ENCODE peak calls at places on chromosomes 13 and 19, in nine cellular contexts. One of them, this sample, is unnamed.

GRCh38 chr13:93847162-93847561 is 620.6 kb downstream of the GPC6 start:
- DNase-seq in HT1080: peak
- DNase-seq in Right ventricle myocardium superior: no peak
- DNase-seq in aorta: no peak
- DNase-seq in T-cell: no peak
- DNase-seq in amniotic stem cell: peak
- DNase-seq in stimulated activated CD4-positive, alpha-beta T cell treated with anti-CD3 and anti-CD28 coated beads, Interleukin-1b, Interleukin-23, amount 100 ng/mL, for 24 hours: no peak
- DNase-seq in ELF-1: no peak
- DNase-seq in NCI-H1092: no peak
- DNase-seq in this sample: no peak

GRCh38 chr13:50787316-50788195 is 55.9 kb downstream of the DLEU7 start:
- DNase-seq in HT1080: no peak
- DNase-seq in Right ventricle myocardium superior: no peak
- DNase-seq in aorta: no peak
- DNase-seq in T-cell: no peak
- DNase-seq in amniotic stem cell: no peak
- DNase-seq in stimulated activated CD4-positive, alpha-beta T cell treated with anti-CD3 and anti-CD28 coated beads, Interleukin-1b, Interleukin-23, amount 100 ng/mL, for 24 hours: no peak
- DNase-seq in ELF-1: no peak
- DNase-seq in NCI-H1092: no peak
- DNase-seq in this sample: no peak

GRCh38 chr19:3778104-3778867 is 6.3 kb upstream of the RAX2 start:
- DNase-seq in HT1080: no peak
- DNase-seq in Right ventricle myocardium superior: no peak
- DNase-seq in aorta: no peak
- DNase-seq in T-cell: no peak
- DNase-seq in amniotic stem cell: no peak
- DNase-seq in stimulated activated CD4-positive, alpha-beta T cell treated with anti-CD3 and anti-CD28 coated beads, Interleukin-1b, Interleukin-23, amount 100 ng/mL, for 24 hours: no peak
- DNase-seq in ELF-1: no peak
- DNase-seq in NCI-H1092: no peak
- DNase-seq in this sample: no peak

GRCh38 chr13:34926513-34926912 is 15.6 kb upstream of the NBEA start:
- DNase-seq in HT1080: no peak
- DNase-seq in Right ventricle myocardium superior: no peak
- DNase-seq in aorta: no peak
- DNase-seq in T-cell: no peak
- DNase-seq in amniotic stem cell: peak
- DNase-seq in stimulated activated CD4-positive, alpha-beta T cell treated with anti-CD3 and anti-CD28 coated beads, Interleukin-1b, Interleukin-23, amount 100 ng/mL, for 24 hours: no peak
- DNase-seq in ELF-1: no peak
- DNase-seq in NCI-H1092: no peak
- DNase-seq in this sample: no peak

GRCh38 chr13:100789968-100790367 is 115.4 kb upstream of the TMTC4 start:
- DNase-seq in HT1080: peak
- DNase-seq in Right ventricle myocardium superior: no peak
- DNase-seq in aorta: no peak
- DNase-seq in T-cell: no peak
- DNase-seq in amniotic stem cell: no peak
- DNase-seq in stimulated activated CD4-positive, alpha-beta T cell treated with anti-CD3 and anti-CD28 coated beads, Interleukin-1b, Interleukin-23, amount 100 ng/mL, for 24 hours: no peak
- DNase-seq in ELF-1: no peak
- DNase-seq in NCI-H1092: peak
- DNase-seq in this sample: no peak

GRCh38 chr13:98033277-98034247 is 80.1 kb downstream of the IPO5 start:
- DNase-seq in HT1080: peak
- DNase-seq in Right ventricle myocardium superior: no peak
- DNase-seq in aorta: no peak
- DNase-seq in T-cell: no peak
- DNase-seq in amniotic stem cell: peak
- DNase-seq in stimulated activated CD4-positive, alpha-beta T cell treated with anti-CD3 and anti-CD28 coated beads, Interleukin-1b, Interleukin-23, amount 100 ng/mL, for 24 hours: no peak
- DNase-seq in ELF-1: peak
- DNase-seq in NCI-H1092: no peak
- DNase-seq in this sample: no peak

GRCh38 chr13:101706651-101707050 is 254.2 kb downstream of the ITGBL1 start:
- DNase-seq in HT1080: peak
- DNase-seq in Right ventricle myocardium superior: no peak
- DNase-seq in aorta: no peak
- DNase-seq in T-cell: no peak
- DNase-seq in amniotic stem cell: peak
- DNase-seq in stimulated activated CD4-positive, alpha-beta T cell treated with anti-CD3 and anti-CD28 coated beads, Interleukin-1b, Interleukin-23, amount 100 ng/mL, for 24 hours: no peak
- DNase-seq in ELF-1: no peak
- DNase-seq in NCI-H1092: no peak
- DNase-seq in this sample: no peak

GRCh38 chr19:3443840-3444694 is 36.3 kb downstream of the SMIM24 start:
- DNase-seq in HT1080: peak
- DNase-seq in Right ventricle myocardium superior: peak
- DNase-seq in aorta: peak
- DNase-seq in T-cell: no peak
- DNase-seq in amniotic stem cell: no peak
- DNase-seq in stimulated activated CD4-positive, alpha-beta T cell treated with anti-CD3 and anti-CD28 coated beads, Interleukin-1b, Interleukin-23, amount 100 ng/mL, for 24 hours: no peak
- DNase-seq in ELF-1: peak
- DNase-seq in NCI-H1092: no peak
- DNase-seq in this sample: no peak

GRCh38 chr13:43180036-43180660 is 156.8 kb downstream of the DNAJC15 start:
- DNase-seq in HT1080: no peak
- DNase-seq in Right ventricle myocardium superior: no peak
- DNase-seq in aorta: no peak
- DNase-seq in T-cell: no peak
- DNase-seq in amniotic stem cell: no peak
- DNase-seq in stimulated activated CD4-positive, alpha-beta T cell treated with anti-CD3 and anti-CD28 coated beads, Interleukin-1b, Interleukin-23, amount 100 ng/mL, for 24 hours: no peak
- DNase-seq in ELF-1: no peak
- DNase-seq in NCI-H1092: no peak
- DNase-seq in this sample: no peak

GRCh38 chr13:44259045-44260042 is 114.3 kb upstream of the SERP2 start:
- DNase-seq in HT1080: peak
- DNase-seq in Right ventricle myocardium superior: no peak
- DNase-seq in aorta: no peak
- DNase-seq in T-cell: peak
- DNase-seq in amniotic stem cell: no peak
- DNase-seq in stimulated activated CD4-positive, alpha-beta T cell treated with anti-CD3 and anti-CD28 coated beads, Interleukin-1b, Interleukin-23, amount 100 ng/mL, for 24 hours: peak
- DNase-seq in ELF-1: no peak
- DNase-seq in NCI-H1092: no peak
- DNase-seq in this sample: peak

GRCh38 chr13:82963466-82963865 is 918.8 kb downstream of the SLITRK1 start:
- DNase-seq in HT1080: no peak
- DNase-seq in Right ventricle myocardium superior: no peak
- DNase-seq in aorta: no peak
- DNase-seq in T-cell: no peak
- DNase-seq in amniotic stem cell: no peak
- DNase-seq in stimulated activated CD4-positive, alpha-beta T cell treated with anti-CD3 and anti-CD28 coated beads, Interleukin-1b, Interleukin-23, amount 100 ng/mL, for 24 hours: no peak
- DNase-seq in ELF-1: no peak
- DNase-seq in NCI-H1092: no peak
- DNase-seq in this sample: no peak

GRCh38 chr13:31968473-31968872 is 63.1 kb upstream of the FRY start:
- DNase-seq in HT1080: peak
- DNase-seq in Right ventricle myocardium superior: no peak
- DNase-seq in aorta: no peak
- DNase-seq in T-cell: no peak
- DNase-seq in amniotic stem cell: no peak
- DNase-seq in stimulated activated CD4-positive, alpha-beta T cell treated with anti-CD3 and anti-CD28 coated beads, Interleukin-1b, Interleukin-23, amount 100 ng/mL, for 24 hours: no peak
- DNase-seq in ELF-1: no peak
- DNase-seq in NCI-H1092: no peak
- DNase-seq in this sample: no peak

GRCh38 chr13:45773236-45773635 is 71.1 kb downstream of the CBY2 start:
- DNase-seq in HT1080: no peak
- DNase-seq in Right ventricle myocardium superior: no peak
- DNase-seq in aorta: no peak
- DNase-seq in T-cell: no peak
- DNase-seq in amniotic stem cell: peak
- DNase-seq in stimulated activated CD4-positive, alpha-beta T cell treated with anti-CD3 and anti-CD28 coated beads, Interleukin-1b, Interleukin-23, amount 100 ng/mL, for 24 hours: no peak
- DNase-seq in ELF-1: no peak
- DNase-seq in NCI-H1092: no peak
- DNase-seq in this sample: no peak

GRCh38 chr13:73324842-73325241 is 266.0 kb downstream of the KLF5 start:
- DNase-seq in HT1080: no peak
- DNase-seq in Right ventricle myocardium superior: no peak
- DNase-seq in aorta: no peak
- DNase-seq in T-cell: no peak
- DNase-seq in amniotic stem cell: no peak
- DNase-seq in stimulated activated CD4-positive, alpha-beta T cell treated with anti-CD3 and anti-CD28 coated beads, Interleukin-1b, Interleukin-23, amount 100 ng/mL, for 24 hours: no peak
- DNase-seq in ELF-1: no peak
- DNase-seq in NCI-H1092: no peak
- DNase-seq in this sample: no peak

GRCh38 chr13:89514534-89515312 is 1832.8 kb upstream of the MIR17HG start:
- DNase-seq in HT1080: peak
- DNase-seq in Right ventricle myocardium superior: no peak
- DNase-seq in aorta: no peak
- DNase-seq in T-cell: no peak
- DNase-seq in amniotic stem cell: no peak
- DNase-seq in stimulated activated CD4-positive, alpha-beta T cell treated with anti-CD3 and anti-CD28 coated beads, Interleukin-1b, Interleukin-23, amount 100 ng/mL, for 24 hours: no peak
- DNase-seq in ELF-1: peak
- DNase-seq in NCI-H1092: peak
- DNase-seq in this sample: no peak

GRCh38 chr19:53823380-53824120 is 564 bp downstream of the NLRP12 start:
- DNase-seq in HT1080: no peak
- DNase-seq in Right ventricle myocardium superior: no peak
- DNase-seq in aorta: no peak
- DNase-seq in T-cell: no peak
- DNase-seq in amniotic stem cell: no peak
- DNase-seq in stimulated activated CD4-positive, alpha-beta T cell treated with anti-CD3 and anti-CD28 coated beads, Interleukin-1b, Interleukin-23, amount 100 ng/mL, for 24 hours: no peak
- DNase-seq in ELF-1: peak
- DNase-seq in NCI-H1092: no peak
- DNase-seq in this sample: no peak

This sample was measured in T-helper 2 cell treated with Interferon-gamma antibody and Interleukin-4, amounts not matched to agents 5 μg/mL and 100 μg/mL, for 36 hours.